ENCODE peak calls at places on chromosomes 6 and 20, in six cellular contexts. One of them, this sample, is unnamed.

GRCh38 chr6:3333263-3333662 is 74.5 kb downstream of the PSMG4 start:
- DNase-seq in K562: no peak
- DNase-seq in fibroblast of the aortic adventitia: no peak
- DNase-seq in astrocyte of the spinal cord: no peak
- DNase-seq in MM.1S: no peak
- DNase-seq in cardiac muscle cell: no peak
- DNase-seq in this sample: no peak

GRCh38 chr6:84910881-84911607 is 146.6 kb upstream of the TBX18 start:
- DNase-seq in K562: no peak
- DNase-seq in fibroblast of the aortic adventitia: no peak
- DNase-seq in astrocyte of the spinal cord: no peak
- DNase-seq in MM.1S: no peak
- DNase-seq in cardiac muscle cell: no peak
- DNase-seq in this sample: no peak

GRCh38 chr20:62843656-62844055 is 18.0 kb downstream of the TCFL5 start:
- DNase-seq in K562: no peak
- DNase-seq in fibroblast of the aortic adventitia: no peak
- DNase-seq in astrocyte of the spinal cord: no peak
- DNase-seq in MM.1S: no peak
- DNase-seq in cardiac muscle cell: no peak
- DNase-seq in this sample: no peak

GRCh38 chr6:30396833-30397479 is 52.0 kb downstream of the RPP21 start:
- DNase-seq in K562: peak; percentile 95
- DNase-seq in fibroblast of the aortic adventitia: peak; percentile 58
- DNase-seq in astrocyte of the spinal cord: peak; percentile 42
- DNase-seq in MM.1S: peak; percentile 70
- DNase-seq in cardiac muscle cell: peak; percentile 75
- DNase-seq in this sample: peak; percentile 48

GRCh38 chr20:14093652-14094051 is 98.3 kb downstream of the MACROD2 start:
- DNase-seq in K562: no peak
- DNase-seq in fibroblast of the aortic adventitia: no peak
- DNase-seq in astrocyte of the spinal cord: no peak
- DNase-seq in MM.1S: no peak
- DNase-seq in cardiac muscle cell: no peak
- DNase-seq in this sample: no peak

GRCh38 chr6:32151885-32152311 is at the start of gene PRRT1:
- DNase-seq in K562: peak; percentile 49
- DNase-seq in fibroblast of the aortic adventitia: peak; percentile 17
- DNase-seq in astrocyte of the spinal cord: no peak
- DNase-seq in MM.1S: no peak
- DNase-seq in cardiac muscle cell: no peak
- DNase-seq in this sample: no peak

GRCh38 chr6:46501136-46502089 is 10.2 kb upstream of the RCAN2 start:
- DNase-seq in K562: no peak
- DNase-seq in fibroblast of the aortic adventitia: no peak
- DNase-seq in astrocyte of the spinal cord: no peak
- DNase-seq in MM.1S: no peak
- DNase-seq in cardiac muscle cell: no peak
- DNase-seq in this sample: no peak

GRCh38 chr6:44062771-44063560 is 64.3 kb downstream of the MRPL14 start:
- DNase-seq in K562: peak; percentile 76
- DNase-seq in fibroblast of the aortic adventitia: no peak
- DNase-seq in astrocyte of the spinal cord: no peak
- DNase-seq in MM.1S: peak; percentile 13
- DNase-seq in cardiac muscle cell: peak; percentile 56
- DNase-seq in this sample: no peak

GRCh38 chr20:11379257-11380011 is 538.3 kb upstream of the BTBD3 start:
- DNase-seq in K562: no peak
- DNase-seq in fibroblast of the aortic adventitia: no peak
- DNase-seq in astrocyte of the spinal cord: no peak
- DNase-seq in MM.1S: no peak
- DNase-seq in cardiac muscle cell: peak; percentile 65
- DNase-seq in this sample: no peak

GRCh38 chr6:11711994-11712698 is 66.5 kb downstream of the ADTRP start:
- DNase-seq in K562: no peak
- DNase-seq in fibroblast of the aortic adventitia: no peak
- DNase-seq in astrocyte of the spinal cord: no peak
- DNase-seq in MM.1S: no peak
- DNase-seq in cardiac muscle cell: no peak
- DNase-seq in this sample: no peak

GRCh38 chr6:44856495-44856878 is 469.0 kb downstream of the CDC5L start:
- DNase-seq in K562: no peak
- DNase-seq in fibroblast of the aortic adventitia: no peak
- DNase-seq in astrocyte of the spinal cord: no peak
- DNase-seq in MM.1S: no peak
- DNase-seq in cardiac muscle cell: peak; percentile 55
- DNase-seq in this sample: no peak

GRCh38 chr20:15759546-15760216 is 813.6 kb downstream of the KIF16B start:
- DNase-seq in K562: no peak
- DNase-seq in fibroblast of the aortic adventitia: no peak
- DNase-seq in astrocyte of the spinal cord: no peak
- DNase-seq in MM.1S: no peak
- DNase-seq in cardiac muscle cell: no peak
- DNase-seq in this sample: no peak

GRCh38 chr6:17269840-17270239 is 11.3 kb upstream of the RBM24 start:
- DNase-seq in K562: no peak
- DNase-seq in fibroblast of the aortic adventitia: peak; percentile 28
- DNase-seq in astrocyte of the spinal cord: peak; percentile 15
- DNase-seq in MM.1S: no peak
- DNase-seq in cardiac muscle cell: no peak
- DNase-seq in this sample: peak; percentile 87

GRCh38 chr6:80523531-80523970 is 417.1 kb downstream of the BCKDHB start:
- DNase-seq in K562: no peak
- DNase-seq in fibroblast of the aortic adventitia: peak; percentile 11
- DNase-seq in astrocyte of the spinal cord: peak; percentile 29
- DNase-seq in MM.1S: no peak
- DNase-seq in cardiac muscle cell: no peak
- DNase-seq in this sample: no peak

GRCh38 chr6:34182751-34183531 is 37.1 kb upstream of the GRM4 start:
- DNase-seq in K562: peak; percentile 50
- DNase-seq in fibroblast of the aortic adventitia: no peak
- DNase-seq in astrocyte of the spinal cord: no peak
- DNase-seq in MM.1S: peak; percentile 85
- DNase-seq in cardiac muscle cell: no peak
- DNase-seq in this sample: no peak

GRCh38 chr20:6142348-6142993 is 19.6 kb upstream of the FERMT1 start:
- DNase-seq in K562: peak; percentile 56
- DNase-seq in fibroblast of the aortic adventitia: peak; percentile 82
- DNase-seq in astrocyte of the spinal cord: peak; percentile 62
- DNase-seq in MM.1S: peak; percentile 62
- DNase-seq in cardiac muscle cell: peak; percentile 71
- DNase-seq in this sample: peak; percentile 48

GRCh38 chr6:154548130-154548830 is 37.8 kb upstream of the CNKSR3 start:
- DNase-seq in K562: no peak
- DNase-seq in fibroblast of the aortic adventitia: peak; percentile 64
- DNase-seq in astrocyte of the spinal cord: peak; percentile 74
- DNase-seq in MM.1S: no peak
- DNase-seq in cardiac muscle cell: peak; percentile 66
- DNase-seq in this sample: no peak

GRCh38 chr6:12014027-12014872 is 2.1 kb downstream of the HIVEP1 start:
- DNase-seq in K562: no peak
- DNase-seq in fibroblast of the aortic adventitia: peak; percentile 83
- DNase-seq in astrocyte of the spinal cord: peak; percentile 83
- DNase-seq in MM.1S: no peak
- DNase-seq in cardiac muscle cell: peak; percentile 57
- DNase-seq in this sample: peak; percentile 87

GRCh38 chr6:125910518-125910917 is 46.1 kb upstream of the HINT3 start:
- DNase-seq in K562: no peak
- DNase-seq in fibroblast of the aortic adventitia: no peak
- DNase-seq in astrocyte of the spinal cord: peak; percentile 46
- DNase-seq in MM.1S: no peak
- DNase-seq in cardiac muscle cell: peak; percentile 42
- DNase-seq in this sample: peak; percentile 65

GRCh38 chr20:5569021-5569420 is 181.2 kb upstream of the SHLD1 start:
- DNase-seq in K562: peak; percentile 14
- DNase-seq in fibroblast of the aortic adventitia: peak; percentile 58
- DNase-seq in astrocyte of the spinal cord: peak; percentile 61
- DNase-seq in MM.1S: peak; percentile 72
- DNase-seq in cardiac muscle cell: peak; percentile 67
- DNase-seq in this sample: peak; percentile 31

GRCh38 chr6:157045831-157046454 is 268.8 kb downstream of the ARID1B start:
- DNase-seq in K562: no peak
- DNase-seq in fibroblast of the aortic adventitia: peak; percentile 73
- DNase-seq in astrocyte of the spinal cord: peak; percentile 80
- DNase-seq in MM.1S: no peak
- DNase-seq in cardiac muscle cell: peak; percentile 73
- DNase-seq in this sample: peak; percentile 64

GRCh38 chr6:126947070-126947469 is 171.4 kb upstream of the RSPO3 start:
- DNase-seq in K562: no peak
- DNase-seq in fibroblast of the aortic adventitia: peak; percentile 38
- DNase-seq in astrocyte of the spinal cord: no peak
- DNase-seq in MM.1S: no peak
- DNase-seq in cardiac muscle cell: no peak
- DNase-seq in this sample: no peak

GRCh38 chr6:79269877-79270276 is 35.4 kb upstream of the HMGN3 start:
- DNase-seq in K562: no peak
- DNase-seq in fibroblast of the aortic adventitia: peak; percentile 71
- DNase-seq in astrocyte of the spinal cord: peak; percentile 93
- DNase-seq in MM.1S: no peak
- DNase-seq in cardiac muscle cell: peak; percentile 77
- DNase-seq in this sample: peak; percentile 79

GRCh38 chr6:42068173-42068572 is 17.8 kb downstream of the TAF8 start:
- DNase-seq in K562: no peak
- DNase-seq in fibroblast of the aortic adventitia: no peak
- DNase-seq in astrocyte of the spinal cord: no peak
- DNase-seq in MM.1S: no peak
- DNase-seq in cardiac muscle cell: no peak
- DNase-seq in this sample: no peak

GRCh38 chr6:111177131-111177530 is 89.8 kb downstream of the SLC16A10 start:
- DNase-seq in K562: no peak
- DNase-seq in fibroblast of the aortic adventitia: no peak
- DNase-seq in astrocyte of the spinal cord: no peak
- DNase-seq in MM.1S: no peak
- DNase-seq in cardiac muscle cell: no peak
- DNase-seq in this sample: no peak
- TF ChIP-seq CTCF in K562: no peak
- TF ChIP-seq CTCF in fibroblast of the aortic adventitia: no peak
- TF ChIP-seq CTCF in astrocyte of the spinal cord: no peak
- TF ChIP-seq CTCF in MM.1S: no peak
- TF ChIP-seq CTCF in cardiac muscle cell: no peak
- TF ChIP-seq CTCF in this sample: no peak

DNA sequence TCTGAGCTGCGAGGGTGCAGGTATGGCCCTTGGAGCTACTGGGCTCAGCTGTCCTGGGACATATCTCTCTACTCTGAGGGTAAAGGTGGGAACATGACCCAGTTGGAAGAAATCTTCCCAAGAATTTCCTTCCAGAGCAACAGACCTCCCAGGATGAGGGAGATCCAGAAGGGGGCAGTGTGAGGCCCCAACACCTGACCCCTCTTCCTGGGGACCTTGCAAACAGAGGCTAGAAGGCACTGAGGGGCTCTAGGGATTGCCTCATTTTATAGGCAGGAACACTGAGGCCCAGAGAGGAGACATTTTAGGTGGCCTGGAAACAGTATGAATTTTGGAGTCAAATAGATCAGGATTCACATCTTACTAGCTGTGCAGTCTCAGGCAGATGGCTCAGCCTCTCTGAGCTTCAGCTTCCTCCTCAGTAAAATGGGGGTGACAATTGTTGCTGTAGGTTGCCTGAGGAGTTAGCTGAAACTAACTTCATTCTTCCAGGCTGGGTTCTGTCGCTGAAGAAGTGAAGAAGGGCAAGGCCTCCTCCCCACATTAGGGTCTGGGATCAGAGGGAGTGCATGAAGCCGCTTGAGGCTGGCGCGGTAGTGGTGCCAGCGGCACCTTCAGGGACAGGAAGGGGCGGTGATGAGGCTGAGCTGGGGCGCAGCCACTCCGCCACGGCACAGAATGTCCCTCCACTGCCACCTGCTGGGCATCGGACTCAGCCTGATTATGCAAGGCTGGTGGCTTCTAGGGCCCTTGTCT is 11.4 kb downstream of the KCNK17 start:
- DNase-seq in K562: peak; percentile 94
- DNase-seq in fibroblast of the aortic adventitia: peak; percentile 61
- DNase-seq in astrocyte of the spinal cord: peak; percentile 43
- DNase-seq in MM.1S: peak; percentile 77
- DNase-seq in cardiac muscle cell: peak; percentile 71
- DNase-seq in this sample: peak; percentile 54
- TF ChIP-seq CTCF in K562: peak; percentile 98
- TF ChIP-seq CTCF in fibroblast of the aortic adventitia: peak; percentile 87
- TF ChIP-seq CTCF in astrocyte of the spinal cord: peak; percentile 81
- TF ChIP-seq CTCF in MM.1S: peak; percentile 88
- TF ChIP-seq CTCF in cardiac muscle cell: peak; percentile 87
- TF ChIP-seq CTCF in this sample: peak; percentile 86

GRCh38 chr20:47886454-47887041 is 101.3 kb upstream of the SULF2 start:
- DNase-seq in K562: no peak
- DNase-seq in fibroblast of the aortic adventitia: no peak
- DNase-seq in astrocyte of the spinal cord: no peak
- DNase-seq in MM.1S: no peak
- DNase-seq in cardiac muscle cell: no peak
- DNase-seq in this sample: no peak

GRCh38 chr20:47887477-47888080 is 102.3 kb upstream of the SULF2 start:
- DNase-seq in K562: no peak
- DNase-seq in fibroblast of the aortic adventitia: no peak
- DNase-seq in astrocyte of the spinal cord: no peak
- DNase-seq in MM.1S: no peak
- DNase-seq in cardiac muscle cell: no peak
- DNase-seq in this sample: no peak

GRCh38 chr20:47888351-47888750 is 103.1 kb upstream of the SULF2 start:
- DNase-seq in K562: no peak
- DNase-seq in fibroblast of the aortic adventitia: no peak
- DNase-seq in astrocyte of the spinal cord: no peak
- DNase-seq in MM.1S: no peak
- DNase-seq in cardiac muscle cell: no peak
- DNase-seq in this sample: no peak

GRCh38 chr20:47885909-47886453 is 100.7 kb upstream of the SULF2 start:
- DNase-seq in K562: no peak
- DNase-seq in fibroblast of the aortic adventitia: no peak
- DNase-seq in astrocyte of the spinal cord: no peak
- DNase-seq in MM.1S: no peak
- DNase-seq in cardiac muscle cell: no peak
- DNase-seq in this sample: no peak

GRCh38 chr20:47887064-47887463 is 101.8 kb upstream of the SULF2 start:
- DNase-seq in K562: no peak
- DNase-seq in fibroblast of the aortic adventitia: no peak
- DNase-seq in astrocyte of the spinal cord: no peak
- DNase-seq in MM.1S: no peak
- DNase-seq in cardiac muscle cell: no peak
- DNase-seq in this sample: no peak
- TF ChIP-seq CTCF in K562: no peak
- TF ChIP-seq CTCF in fibroblast of the aortic adventitia: no peak
- TF ChIP-seq CTCF in astrocyte of the spinal cord: no peak
- TF ChIP-seq CTCF in MM.1S: no peak
- TF ChIP-seq CTCF in cardiac muscle cell: no peak
- TF ChIP-seq CTCF in this sample: no peak

DNA sequence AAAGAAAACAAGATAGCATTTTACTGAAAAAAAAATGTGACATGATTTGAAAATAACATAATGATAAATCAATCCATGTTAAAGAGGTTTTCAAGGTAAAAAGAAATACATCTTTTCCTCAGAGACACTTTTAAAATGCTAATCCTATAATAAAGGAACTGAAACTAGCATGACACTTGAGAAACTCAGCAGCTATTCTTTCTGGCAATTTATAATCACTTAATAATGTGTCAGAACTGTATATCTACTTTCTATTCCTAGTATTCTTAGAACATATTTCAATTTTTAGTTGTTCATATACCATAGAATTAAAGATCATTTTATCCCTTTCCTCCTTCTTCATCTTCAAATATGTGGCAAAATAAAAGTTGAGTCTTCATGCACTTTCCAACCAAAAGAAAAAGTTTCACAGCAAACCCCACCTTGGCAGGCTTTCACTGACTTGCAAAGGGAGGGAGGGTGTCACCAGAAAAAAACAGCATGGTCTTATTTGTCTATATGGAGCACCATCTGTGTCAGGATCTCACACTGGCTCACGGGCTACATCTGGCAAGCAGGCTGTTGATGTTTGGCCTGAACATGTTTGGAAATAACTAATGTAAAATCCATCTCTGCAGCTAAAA is 48.5 kb downstream of the FHL5 start:
- DNase-seq in K562: no peak
- DNase-seq in fibroblast of the aortic adventitia: no peak
- DNase-seq in astrocyte of the spinal cord: no peak
- DNase-seq in MM.1S: peak; percentile 53
- DNase-seq in cardiac muscle cell: no peak
- DNase-seq in this sample: no peak
- TF ChIP-seq CTCF in K562: no peak
- TF ChIP-seq CTCF in fibroblast of the aortic adventitia: no peak
- TF ChIP-seq CTCF in astrocyte of the spinal cord: no peak
- TF ChIP-seq CTCF in MM.1S: no peak
- TF ChIP-seq CTCF in cardiac muscle cell: no peak
- TF ChIP-seq CTCF in this sample: no peak

This sample was measured in HFFc6.